ENCODE peak calls at places on chromosomes 11 and 22, in nine cellular contexts. L, C, V, U, M, T, A, F and J are unnamed samples.

GRCh38 chr11:117045196-117045595 is 53.0 kb downstream of the SIK3 start:
- DNase-seq in L (peak), C (no peak), V (no peak), U (no peak), M (no peak), T (no peak), A (no peak), F (no peak), J (no peak)

GRCh38 chr22:50481440-50482106 is at the start of gene ADM2:
- DNase-seq in L (peak), C (peak), V (peak), U (no peak), M (no peak), T (peak), A (no peak), F (no peak), J (peak)

GRCh38 chr22:39429916-39430575 is 26.8 kb upstream of the MGAT3 start:
- DNase-seq in L (no peak), C (no peak), V (no peak), U (no peak), M (no peak), T (no peak), A (no peak), F (no peak), J (no peak)

GRCh38 chr22:39177456-39177775 is 24.9 kb upstream of the CBX7 start:
- DNase-seq in L (no peak), C (no peak), V (no peak), U (no peak), M (no peak), T (no peak), A (no peak), F (no peak), J (no peak)

GRCh38 chr11:126317681-126318641 is 14.1 kb downstream of the DCPS start:
- DNase-seq in L (no peak), C (peak), V (no peak), U (peak), M (peak), T (no peak), A (no peak), F (peak), J (no peak)

GRCh38 chr11:128476729-128477128 is 110.6 kb downstream of the ETS1 start:
- DNase-seq in L (no peak), C (no peak), V (no peak), U (no peak), M (no peak), T (no peak), A (no peak), F (no peak), J (no peak)

GRCh38 chr11:17846852-17847453 is 112.4 kb downstream of the KCNC1 start:
- DNase-seq in L (peak), C (no peak), V (no peak), U (no peak), M (no peak), T (peak), A (no peak), F (no peak), J (no peak)

GRCh38 chr22:37433786-37434185 is 6.5 kb upstream of the ELFN2 start:
- DNase-seq in L (peak), C (no peak), V (no peak), U (no peak), M (no peak), T (peak), A (no peak), F (no peak), J (no peak)

GRCh38 chr11:116415095-116415494 is 357.7 kb downstream of the BUD13 start:
- DNase-seq in L (no peak), C (no peak), V (no peak), U (no peak), M (no peak), T (no peak), A (no peak), F (no peak), J (no peak)

GRCh38 chr11:2262301-2263011 is 7.9 kb downstream of the ASCL2 start:
- DNase-seq in L (no peak), C (no peak), V (no peak), U (no peak), M (no peak), T (no peak), A (no peak), F (no peak), J (no peak)

GRCh38 chr22:19210188-19210587 is 31.7 kb upstream of the SLC25A1 start:
- DNase-seq in L (no peak), C (no peak), V (no peak), U (no peak), M (no peak), T (no peak), A (no peak), F (no peak), J (no peak)

GRCh38 chr11:125404136-125404810 is 91.8 kb downstream of the FEZ1 start:
- DNase-seq in L (peak), C (no peak), V (no peak), U (no peak), M (no peak), T (peak), A (no peak), F (peak), J (no peak)

GRCh38 chr11:776459-777287 is 614 bp downstream of the GATD1 start:
- DNase-seq in L (peak), C (peak), V (peak), U (no peak), M (peak), T (peak), A (no peak), F (peak), J (peak)

GRCh38 chr11:70871881-70872280 is 380.5 kb downstream of the SHANK2 start:
- DNase-seq in L (no peak), C (no peak), V (no peak), U (no peak), M (no peak), T (no peak), A (no peak), F (no peak), J (no peak)

GRCh38 chr22:27139935-27140493 is 482.6 kb downstream of the MIAT start:
- DNase-seq in L (no peak), C (peak), V (no peak), U (no peak), M (no peak), T (no peak), A (no peak), F (no peak), J (no peak)

GRCh38 chr11:35163209-35163608 is 24.2 kb downstream of the CD44 start:
- DNase-seq in L (peak), C (no peak), V (no peak), U (no peak), M (no peak), T (no peak), A (no peak), F (no peak), J (no peak)

GRCh38 chr11:10309163-10310093 is 4.6 kb downstream of the ADM start:
- DNase-seq in L (no peak), C (no peak), V (no peak), U (peak), M (peak), T (no peak), A (no peak), F (peak), J (no peak)

GRCh38 chr11:30023037-30023436 is 6.2 kb upstream of the KCNA4 start:
- DNase-seq in L (no peak), C (no peak), V (no peak), U (no peak), M (no peak), T (no peak), A (no peak), F (no peak), J (no peak)

GRCh38 chr11:134024420-134025085 is 44.3 kb upstream of the JAM3 start:
- DNase-seq in L (no peak), C (no peak), V (no peak), U (no peak), M (no peak), T (no peak), A (no peak), F (no peak), J (no peak)

GRCh38 chr11:122100222-122101080 is 15.6 kb downstream of the BLID start:
- DNase-seq in L (peak), C (peak), V (peak), U (peak), M (no peak), T (peak), A (no peak), F (peak), J (no peak)

GRCh38 chr22:46436595-46437163 is 100.7 kb downstream of the CELSR1 start:
- DNase-seq in L (no peak), C (no peak), V (no peak), U (no peak), M (no peak), T (no peak), A (no peak), F (no peak), J (no peak)

GRCh38 chr11:111069076-111069475 is 176.4 kb upstream of the POU2AF2 start:
- DNase-seq in L (no peak), C (no peak), V (no peak), U (no peak), M (no peak), T (no peak), A (no peak), F (no peak), J (no peak)

GRCh38 chr11:43419460-43419859 is 60.7 kb downstream of the TTC17 start:
- DNase-seq in L (peak), C (peak), V (peak), U (no peak), M (peak), T (no peak), A (no peak), F (no peak), J (no peak)

GRCh38 chr11:13465909-13466371 is 2.9 kb upstream of the BTBD10 start:
- DNase-seq in L (no peak), C (peak), V (no peak), U (no peak), M (peak), T (no peak), A (no peak), F (no peak), J (no peak)

GRCh38 chr11:26827567-26828037 is 105.7 kb upstream of the SLC5A12 start:
- DNase-seq in L (no peak), C (no peak), V (no peak), U (no peak), M (no peak), T (peak), A (no peak), F (no peak), J (no peak)

GRCh38 chr22:42939451-42939881 is 75.5 kb downstream of the PACSIN2 start:
- DNase-seq in L (no peak), C (no peak), V (no peak), U (no peak), M (no peak), T (no peak), A (no peak), F (peak), J (no peak)

GRCh38 chr22:23095467-23096342 is 25.4 kb downstream of the GNAZ start:
- DNase-seq in L (no peak), C (no peak), V (no peak), U (no peak), M (no peak), T (no peak), A (no peak), F (no peak), J (no peak)

GRCh38 chr22:23655891-23656475 is 23.9 kb upstream of the DRICH1 start:
- DNase-seq in L (no peak), C (no peak), V (no peak), U (no peak), M (no peak), T (no peak), A (no peak), F (no peak), J (no peak)

GRCh38 chr11:87097582-87097981 is 59.8 kb downstream of the TMEM135 start:
- DNase-seq in L (peak), C (peak), V (peak), U (no peak), M (peak), T (peak), A (no peak), F (no peak), J (no peak)

GRCh38 chr22:25475554-25476022 is 88.9 kb upstream of the GRK3 start:
- DNase-seq in L (peak), C (peak), V (no peak), U (no peak), M (no peak), T (no peak), A (no peak), F (no peak), J (no peak)

GRCh38 chr22:31857247-31857646 is 87.1 kb upstream of the YWHAH start:
- DNase-seq in L (peak), C (no peak), V (no peak), U (no peak), M (no peak), T (peak), A (no peak), F (no peak), J (peak)

GRCh38 chr11:110000045-110000502 is 93.1 kb upstream of the ZC3H12C start:
- DNase-seq in L (no peak), C (no peak), V (no peak), U (no peak), M (no peak), T (no peak), A (peak), F (no peak), J (no peak)

GRCh38 chr22:48459859-48460823 is 1367.5 kb downstream of the BRD1 start:
- DNase-seq in L (no peak), C (no peak), V (no peak), U (no peak), M (no peak), T (no peak), A (no peak), F (no peak), J (no peak)

GRCh38 chr11:75554258-75555022 is 7.6 kb upstream of the SERPINH1 start:
- DNase-seq in L (peak), C (peak), V (peak), U (peak), M (no peak), T (peak), A (no peak), F (peak), J (no peak)

GRCh38 chr11:3984896-3985295 is 109.7 kb upstream of the RRM1 start:
- DNase-seq in L (no peak), C (peak), V (no peak), U (no peak), M (no peak), T (no peak), A (no peak), F (no peak), J (no peak)
- TF ChIP-seq CTCF in L (no peak), C (no peak), V (no peak), U (no peak), M (no peak), T (no peak), A (peak), F (no peak), J (no peak)

DNA sequence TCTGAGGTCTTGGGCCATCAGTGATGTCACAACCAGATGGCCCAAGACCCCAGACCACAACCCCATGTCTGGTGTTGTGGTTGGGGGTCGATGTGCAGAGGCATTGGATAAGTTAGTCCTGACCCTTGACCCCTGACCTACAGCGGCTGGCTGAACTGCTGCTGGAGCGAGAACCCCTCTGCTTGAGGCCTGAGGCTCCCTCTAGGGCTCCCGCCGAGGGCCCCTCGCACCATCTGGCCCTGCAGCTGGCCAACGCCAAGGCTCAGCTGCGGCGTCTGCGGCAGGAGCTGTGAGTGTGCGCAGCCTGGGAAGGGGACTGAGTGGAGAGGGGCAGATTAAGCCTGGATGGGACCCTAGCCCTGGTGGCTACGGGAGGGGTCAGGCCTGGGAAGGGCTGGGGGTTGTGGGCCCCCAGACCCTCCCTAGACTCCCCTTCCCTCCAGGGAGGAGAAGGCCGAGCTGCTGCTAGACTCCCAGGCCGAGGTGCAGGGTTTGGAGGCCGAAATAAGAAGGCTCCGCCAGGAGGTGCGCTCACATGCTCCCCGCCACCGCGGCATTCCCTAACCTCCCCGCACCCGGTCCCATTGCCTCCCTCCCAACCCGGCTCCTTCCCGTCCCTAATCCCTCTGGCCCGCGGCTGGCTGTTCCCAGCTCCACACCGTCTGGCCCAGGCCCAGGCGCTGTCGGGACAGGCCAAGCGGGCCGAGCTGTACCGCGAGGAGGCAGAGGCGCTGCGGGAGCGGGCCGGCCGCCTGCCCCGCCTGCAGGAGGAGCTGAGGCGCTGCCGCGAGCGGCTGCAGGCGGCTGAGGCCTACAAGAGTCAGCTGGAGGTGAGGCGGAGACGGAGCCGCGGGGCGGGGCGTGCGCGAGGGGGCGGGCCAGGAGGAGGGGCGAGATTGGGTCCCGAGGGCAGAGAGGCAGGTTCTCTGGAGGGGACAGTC is 2.1 kb downstream of the CCDC88B start:
- DNase-seq in L (peak), C (peak), V (peak), U (peak), M (peak), T (peak), A (no peak), F (peak), J (peak)
- TF ChIP-seq CTCF in L (peak), C (no peak), V (peak), U (peak), M (peak), T (peak), A (peak), F (peak), J (peak)

GRCh38 chr11:57752954-57753353 is 1.3 kb upstream of the BTBD18 start:
- DNase-seq in L (no peak), C (no peak), V (no peak), U (no peak), M (no peak), T (no peak), A (no peak), F (no peak), J (no peak)

GRCh38 chr11:57746920-57747319 is 4.7 kb downstream of the BTBD18 start:
- DNase-seq in L (no peak), C (no peak), V (no peak), U (no peak), M (no peak), T (no peak), A (no peak), F (no peak), J (no peak)

DNA sequence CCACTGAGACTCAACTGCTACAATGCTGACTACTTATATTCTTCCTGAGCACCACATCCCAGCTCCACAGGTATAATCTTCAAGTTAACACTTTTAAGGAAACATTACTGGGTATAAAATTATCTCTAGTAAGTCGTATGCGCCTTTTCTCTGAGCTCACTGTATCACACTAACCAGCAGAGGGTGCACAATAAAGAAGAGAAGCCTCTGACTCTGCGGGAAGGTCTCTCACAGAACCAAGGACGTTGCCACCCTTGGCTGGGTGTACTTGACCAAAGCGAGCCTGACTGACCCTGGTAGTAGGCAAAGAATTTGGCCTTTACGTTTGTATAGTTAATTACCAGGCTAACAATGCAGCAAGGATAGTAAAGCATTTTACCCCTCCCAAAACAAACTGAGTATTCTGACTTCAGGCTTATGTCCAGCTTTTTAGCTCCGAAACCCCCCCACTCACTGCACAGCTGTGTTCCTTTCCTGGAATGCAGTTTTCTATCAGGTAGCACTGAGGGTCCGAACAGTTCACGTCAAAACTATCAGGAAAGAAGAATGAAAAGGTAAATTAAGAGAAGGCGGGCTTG is at the start of gene BTBD18:
- DNase-seq in L (no peak), C (peak), V (no peak), U (no peak), M (no peak), T (no peak), A (no peak), F (no peak), J (no peak)
- TF ChIP-seq CTCF in L (peak), C (peak), V (peak), U (peak), M (no peak), T (peak), A (peak), F (peak), J (peak)

GRCh38 chr11:113643701-113644100 is 62.4 kb downstream of the TMPRSS5 start:
- DNase-seq in L (no peak), C (no peak), V (no peak), U (no peak), M (no peak), T (no peak), A (no peak), F (no peak), J (no peak)

GRCh38 chr11:113645593-113646349 is 60.3 kb downstream of the TMPRSS5 start:
- DNase-seq in L (no peak), C (no peak), V (no peak), U (no peak), M (no peak), T (no peak), A (no peak), F (no peak), J (no peak)

GRCh38 chr11:113647856-113648255 is 58.3 kb downstream of the TMPRSS5 start:
- DNase-seq in L (no peak), C (no peak), V (no peak), U (no peak), M (no peak), T (no peak), A (no peak), F (no peak), J (no peak)

GRCh38 chr11:113647108-113647507 is 59.0 kb downstream of the TMPRSS5 start:
- DNase-seq in L (no peak), C (no peak), V (no peak), U (no peak), M (no peak), T (no peak), A (no peak), F (no peak), J (no peak)

GRCh38 chr11:113644605-113645004 is 61.5 kb downstream of the TMPRSS5 start:
- DNase-seq in L (no peak), C (peak), V (no peak), U (no peak), M (no peak), T (no peak), A (no peak), F (no peak), J (no peak)
- TF ChIP-seq CTCF in L (no peak), C (no peak), V (no peak), U (no peak), M (no peak), T (no peak), A (no peak), F (no peak), J (no peak)